ENCODE peak calls at places on chromosome 3, in ten cellular contexts. One of them, this sample, is unnamed. For H3K9me3, the result is how much of the 10 kb centered on the place peaks cover.

GRCh38 chr3:105752791-105753415 is 115.9 kb downstream of the CBLB start:
- DNase-seq in MM.1S: peak
- DNase-seq in lower lobe of right lung: no peak
- DNase-seq in CD4-positive, alpha-beta T cell: peak
- DNase-seq in CD8-positive, alpha-beta memory T cell: peak
- DNase-seq in left lung: no peak
- DNase-seq in spleen: no peak
- DNase-seq in esophagus squamous epithelium: no peak
- DNase-seq in mucosa of descending colon: no peak
- DNase-seq in astrocyte: peak
- DNase-seq in this sample: peak

GRCh38 chr3:111910806-111911205 is 51.7 kb downstream of the PHLDB2 start:
- DNase-seq in MM.1S: no peak
- DNase-seq in spleen: no peak
- DNase-seq in astrocyte: peak
- DNase-seq in mucosa of descending colon: no peak
- DNase-seq in CD4-positive, alpha-beta T cell: no peak
- DNase-seq in left lung: no peak
- DNase-seq in lower lobe of right lung: no peak
- DNase-seq in CD8-positive, alpha-beta memory T cell: no peak
- DNase-seq in esophagus squamous epithelium: no peak
- DNase-seq in this sample: no peak

GRCh38 chr3:31546152-31546551 is 13.4 kb downstream of the STT3B start:
- DNase-seq in spleen: no peak
- DNase-seq in MM.1S: no peak
- DNase-seq in esophagus squamous epithelium: no peak
- DNase-seq in CD8-positive, alpha-beta memory T cell: no peak
- DNase-seq in CD4-positive, alpha-beta T cell: no peak
- DNase-seq in astrocyte: peak
- DNase-seq in mucosa of descending colon: no peak
- DNase-seq in lower lobe of right lung: no peak
- DNase-seq in left lung: no peak
- DNase-seq in this sample: no peak

GRCh38 chr3:171459130-171459941 is 869 bp downstream of the TNIK start:
- DNase-seq in CD8-positive, alpha-beta memory T cell: peak
- DNase-seq in esophagus squamous epithelium: no peak
- DNase-seq in astrocyte: peak
- DNase-seq in spleen: peak
- DNase-seq in lower lobe of right lung: peak
- DNase-seq in left lung: peak
- DNase-seq in mucosa of descending colon: peak
- DNase-seq in CD4-positive, alpha-beta T cell: peak
- DNase-seq in MM.1S: peak
- DNase-seq in this sample: peak

GRCh38 chr3:184338538-184338945 is 1.1 kb downstream of the FAM131A start:
- DNase-seq in esophagus squamous epithelium: no peak
- DNase-seq in CD4-positive, alpha-beta T cell: no peak
- DNase-seq in astrocyte: peak
- DNase-seq in mucosa of descending colon: peak
- DNase-seq in left lung: peak
- DNase-seq in lower lobe of right lung: no peak
- DNase-seq in spleen: no peak
- DNase-seq in CD8-positive, alpha-beta memory T cell: no peak
- DNase-seq in MM.1S: no peak
- DNase-seq in this sample: no peak

GRCh38 chr3:125143982-125144652 is 68.4 kb downstream of the SLC12A8 start:
- DNase-seq in lower lobe of right lung: no peak
- DNase-seq in CD4-positive, alpha-beta T cell: no peak
- DNase-seq in spleen: no peak
- DNase-seq in mucosa of descending colon: no peak
- DNase-seq in esophagus squamous epithelium: no peak
- DNase-seq in astrocyte: peak
- DNase-seq in left lung: no peak
- DNase-seq in CD8-positive, alpha-beta memory T cell: no peak
- DNase-seq in MM.1S: no peak
- DNase-seq in this sample: no peak

GRCh38 chr3:190615607-190616006 is 101.7 kb downstream of the IL1RAP start:
- DNase-seq in mucosa of descending colon: no peak
- DNase-seq in astrocyte: no peak
- DNase-seq in esophagus squamous epithelium: no peak
- DNase-seq in left lung: no peak
- DNase-seq in MM.1S: no peak
- DNase-seq in spleen: no peak
- DNase-seq in CD4-positive, alpha-beta T cell: no peak
- DNase-seq in lower lobe of right lung: no peak
- DNase-seq in CD8-positive, alpha-beta memory T cell: no peak
- DNase-seq in this sample: no peak

GRCh38 chr3:15319575-15319974 is 12.8 kb downstream of the SH3BP5 start:
- DNase-seq in mucosa of descending colon: no peak
- DNase-seq in CD4-positive, alpha-beta T cell: no peak
- DNase-seq in esophagus squamous epithelium: no peak
- DNase-seq in left lung: no peak
- DNase-seq in astrocyte: peak
- DNase-seq in MM.1S: no peak
- DNase-seq in CD8-positive, alpha-beta memory T cell: no peak
- DNase-seq in lower lobe of right lung: peak
- DNase-seq in spleen: no peak
- DNase-seq in this sample: no peak

GRCh38 chr3:171005648-171006047 is 20.9 kb downstream of the SLC2A2 start:
- DNase-seq in esophagus squamous epithelium: no peak
- DNase-seq in spleen: no peak
- DNase-seq in mucosa of descending colon: no peak
- DNase-seq in MM.1S: no peak
- DNase-seq in astrocyte: peak
- DNase-seq in CD8-positive, alpha-beta memory T cell: no peak
- DNase-seq in lower lobe of right lung: no peak
- DNase-seq in CD4-positive, alpha-beta T cell: no peak
- DNase-seq in left lung: no peak
- DNase-seq in this sample: no peak

GRCh38 chr3:127820871-127821853 is 1.2 kb downstream of the MGLL start:
- DNase-seq in esophagus squamous epithelium: no peak
- DNase-seq in CD8-positive, alpha-beta memory T cell: no peak
- DNase-seq in mucosa of descending colon: peak
- DNase-seq in lower lobe of right lung: peak
- DNase-seq in left lung: peak
- DNase-seq in CD4-positive, alpha-beta T cell: no peak
- DNase-seq in spleen: peak
- DNase-seq in astrocyte: no peak
- DNase-seq in MM.1S: no peak
- DNase-seq in this sample: no peak

GRCh38 chr3:170307998-170308398 is 49.5 kb upstream of the SKIL start:
- DNase-seq in esophagus squamous epithelium: no peak
- DNase-seq in astrocyte: peak
- DNase-seq in MM.1S: no peak
- DNase-seq in CD8-positive, alpha-beta memory T cell: no peak
- DNase-seq in CD4-positive, alpha-beta T cell: no peak
- DNase-seq in lower lobe of right lung: peak
- DNase-seq in mucosa of descending colon: no peak
- DNase-seq in left lung: no peak
- DNase-seq in spleen: no peak
- DNase-seq in this sample: no peak

GRCh38 chr3:143240921-143241320 is 121.3 kb downstream of the CHST2 start:
- DNase-seq in spleen: no peak
- DNase-seq in astrocyte: no peak
- DNase-seq in esophagus squamous epithelium: no peak
- DNase-seq in CD8-positive, alpha-beta memory T cell: no peak
- DNase-seq in lower lobe of right lung: no peak
- DNase-seq in CD4-positive, alpha-beta T cell: no peak
- DNase-seq in MM.1S: no peak
- DNase-seq in mucosa of descending colon: no peak
- DNase-seq in left lung: no peak
- DNase-seq in this sample: no peak

GRCh38 chr3:67648229-67648628 is 6.2 kb downstream of the SUCLG2 start:
- DNase-seq in esophagus squamous epithelium: no peak
- DNase-seq in MM.1S: no peak
- DNase-seq in mucosa of descending colon: no peak
- DNase-seq in lower lobe of right lung: no peak
- DNase-seq in astrocyte: no peak
- DNase-seq in left lung: no peak
- DNase-seq in spleen: no peak
- DNase-seq in CD4-positive, alpha-beta T cell: no peak
- DNase-seq in CD8-positive, alpha-beta memory T cell: no peak
- DNase-seq in this sample: no peak

GRCh38 chr3:174614046-174614445 is 245.1 kb upstream of the NAALADL2 start:
- DNase-seq in esophagus squamous epithelium: no peak
- DNase-seq in lower lobe of right lung: no peak
- DNase-seq in CD4-positive, alpha-beta T cell: no peak
- DNase-seq in MM.1S: no peak
- DNase-seq in CD8-positive, alpha-beta memory T cell: no peak
- DNase-seq in astrocyte: no peak
- DNase-seq in spleen: no peak
- DNase-seq in left lung: no peak
- DNase-seq in mucosa of descending colon: no peak
- DNase-seq in this sample: no peak

GRCh38 chr3:50885491-50885890 is 210.8 kb downstream of the DOCK3 start:
- DNase-seq in spleen: no peak
- DNase-seq in esophagus squamous epithelium: no peak
- DNase-seq in mucosa of descending colon: no peak
- DNase-seq in CD8-positive, alpha-beta memory T cell: no peak
- DNase-seq in CD4-positive, alpha-beta T cell: no peak
- DNase-seq in left lung: no peak
- DNase-seq in lower lobe of right lung: no peak
- DNase-seq in astrocyte: no peak
- DNase-seq in MM.1S: no peak
- DNase-seq in this sample: no peak

GRCh38 chr3:157956850-157957249 is 149.4 kb downstream of the SHOX2 start:
- DNase-seq in CD8-positive, alpha-beta memory T cell: no peak
- DNase-seq in lower lobe of right lung: no peak
- DNase-seq in MM.1S: no peak
- DNase-seq in spleen: no peak
- DNase-seq in esophagus squamous epithelium: no peak
- DNase-seq in CD4-positive, alpha-beta T cell: no peak
- DNase-seq in astrocyte: no peak
- DNase-seq in left lung: no peak
- DNase-seq in mucosa of descending colon: no peak
- DNase-seq in this sample: no peak
- H3K9me3 ChIP-seq in CD8-positive, alpha-beta memory T cell: under half
- H3K9me3 ChIP-seq in lower lobe of right lung: under half
- H3K9me3 ChIP-seq in MM.1S: under half
- H3K9me3 ChIP-seq in spleen: under half
- H3K9me3 ChIP-seq in esophagus squamous epithelium: under half
- H3K9me3 ChIP-seq in CD4-positive, alpha-beta T cell: under half
- H3K9me3 ChIP-seq in astrocyte: under half
- H3K9me3 ChIP-seq in left lung: under half
- H3K9me3 ChIP-seq in mucosa of descending colon: under half
- H3K9me3 ChIP-seq in this sample: under half

GRCh38 chr3:166510382-166510781 is 673.2 kb upstream of the BCHE start:
- DNase-seq in CD4-positive, alpha-beta T cell: no peak
- DNase-seq in MM.1S: no peak
- DNase-seq in left lung: no peak
- DNase-seq in CD8-positive, alpha-beta memory T cell: no peak
- DNase-seq in esophagus squamous epithelium: no peak
- DNase-seq in mucosa of descending colon: no peak
- DNase-seq in spleen: no peak
- DNase-seq in astrocyte: no peak
- DNase-seq in lower lobe of right lung: no peak
- DNase-seq in this sample: no peak
- H3K9me3 ChIP-seq in CD4-positive, alpha-beta T cell: under half
- H3K9me3 ChIP-seq in MM.1S: under half
- H3K9me3 ChIP-seq in left lung: under half
- H3K9me3 ChIP-seq in CD8-positive, alpha-beta memory T cell: under half
- H3K9me3 ChIP-seq in esophagus squamous epithelium: under half
- H3K9me3 ChIP-seq in mucosa of descending colon: under half
- H3K9me3 ChIP-seq in spleen: half or more
- H3K9me3 ChIP-seq in astrocyte: under half
- H3K9me3 ChIP-seq in lower lobe of right lung: under half
- H3K9me3 ChIP-seq in this sample: under half

DNA sequence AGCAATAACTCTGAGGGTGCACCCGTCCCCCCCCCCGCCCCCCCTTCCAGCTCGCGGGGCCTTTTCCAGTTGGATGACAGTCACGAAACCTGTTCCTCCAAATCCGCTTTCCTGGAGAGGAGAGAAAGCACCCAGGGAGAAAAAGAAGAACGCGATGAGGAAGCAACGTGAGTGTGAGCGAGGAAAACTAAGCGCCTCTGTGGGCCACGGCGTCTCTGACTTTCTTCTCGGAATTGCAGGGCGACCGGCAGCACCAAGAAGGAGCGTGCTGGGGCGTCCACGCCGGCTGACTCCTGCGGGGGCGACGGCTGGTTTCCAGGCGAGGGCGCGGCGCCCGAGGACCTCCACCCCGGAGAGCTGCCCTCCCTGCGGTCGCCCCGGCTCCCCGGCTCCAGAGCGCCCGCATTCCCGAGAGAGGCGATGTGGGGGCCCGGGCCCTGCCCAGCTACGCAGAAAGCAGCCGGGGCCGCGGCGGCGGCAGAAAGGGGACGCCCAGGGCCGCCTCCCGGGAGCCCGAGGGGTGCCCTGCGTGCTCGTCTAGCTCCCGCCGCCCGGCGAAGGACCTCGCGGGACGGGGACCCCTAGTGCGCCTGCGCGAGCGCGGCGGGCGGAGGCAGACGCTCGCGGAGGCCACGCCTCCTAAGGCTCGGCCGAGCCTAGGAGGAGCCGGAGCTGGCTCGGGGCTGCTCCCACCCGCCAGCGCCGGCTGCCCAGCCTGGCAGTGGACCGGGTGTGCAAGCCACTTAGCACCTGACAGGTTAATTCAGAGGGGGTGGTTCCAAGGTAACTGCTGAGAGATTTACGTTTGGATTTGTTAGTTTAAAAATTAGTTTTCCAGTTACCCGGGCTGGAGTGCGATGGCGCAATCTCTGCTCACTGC is 15.3 kb upstream of the ADIPOQ start:
- DNase-seq in left lung: peak
- DNase-seq in CD4-positive, alpha-beta T cell: peak
- DNase-seq in esophagus squamous epithelium: no peak
- DNase-seq in CD8-positive, alpha-beta memory T cell: peak
- DNase-seq in spleen: peak
- DNase-seq in MM.1S: peak
- DNase-seq in mucosa of descending colon: peak
- DNase-seq in astrocyte: peak
- DNase-seq in lower lobe of right lung: peak
- DNase-seq in this sample: peak
- H3K9me3 ChIP-seq in left lung: under half
- H3K9me3 ChIP-seq in CD4-positive, alpha-beta T cell: under half
- H3K9me3 ChIP-seq in esophagus squamous epithelium: under half
- H3K9me3 ChIP-seq in CD8-positive, alpha-beta memory T cell: under half
- H3K9me3 ChIP-seq in spleen: under half
- H3K9me3 ChIP-seq in MM.1S: under half
- H3K9me3 ChIP-seq in mucosa of descending colon: under half
- H3K9me3 ChIP-seq in astrocyte: under half
- H3K9me3 ChIP-seq in lower lobe of right lung: under half
- H3K9me3 ChIP-seq in this sample: under half

DNA sequence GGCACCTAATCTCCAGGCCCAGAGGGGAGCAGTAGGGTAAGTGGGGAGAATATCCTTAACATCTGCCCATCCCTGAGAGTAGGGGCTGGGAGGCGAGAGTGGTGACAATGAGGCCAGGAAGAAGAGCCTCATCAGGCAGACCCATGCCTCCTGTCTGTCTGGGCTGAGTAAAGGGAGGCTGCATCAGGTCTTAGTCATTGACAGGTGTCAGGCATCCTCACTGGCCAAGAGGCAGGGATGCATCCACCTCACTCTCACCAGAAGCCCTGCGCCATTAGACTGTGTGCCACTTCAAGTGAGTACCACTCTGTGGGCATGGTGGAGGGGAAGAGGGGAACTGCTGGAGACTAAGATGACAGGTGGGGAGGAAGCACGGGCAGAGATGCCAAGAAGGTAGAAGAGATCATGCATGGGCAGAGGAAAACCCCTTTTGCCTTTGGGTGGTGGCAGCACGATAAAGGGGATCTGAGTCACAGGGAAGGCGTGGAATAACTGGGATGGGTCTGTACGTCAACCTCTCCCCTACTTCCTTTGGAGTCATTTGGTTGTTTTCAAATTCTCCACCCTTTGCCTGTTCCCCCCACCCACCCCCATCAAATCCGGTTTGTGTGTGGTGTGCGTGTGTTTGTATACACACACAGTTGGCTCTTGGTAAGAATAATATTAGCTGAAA is 14.1 kb downstream of the ANAPC13 start:
- DNase-seq in esophagus squamous epithelium: no peak
- DNase-seq in CD8-positive, alpha-beta memory T cell: no peak
- DNase-seq in lower lobe of right lung: no peak
- DNase-seq in MM.1S: no peak
- DNase-seq in spleen: no peak
- DNase-seq in astrocyte: peak
- DNase-seq in mucosa of descending colon: no peak
- DNase-seq in CD4-positive, alpha-beta T cell: no peak
- DNase-seq in left lung: no peak
- DNase-seq in this sample: no peak
- H3K9me3 ChIP-seq in esophagus squamous epithelium: under half
- H3K9me3 ChIP-seq in CD8-positive, alpha-beta memory T cell: under half
- H3K9me3 ChIP-seq in lower lobe of right lung: under half
- H3K9me3 ChIP-seq in MM.1S: under half
- H3K9me3 ChIP-seq in spleen: under half
- H3K9me3 ChIP-seq in astrocyte: under half
- H3K9me3 ChIP-seq in mucosa of descending colon: under half
- H3K9me3 ChIP-seq in CD4-positive, alpha-beta T cell: under half
- H3K9me3 ChIP-seq in left lung: under half
- H3K9me3 ChIP-seq in this sample: under half

This sample was measured in T-helper 17 cell.